ENCODE peak calls at places on chromosomes 13 and 19, in six cellular contexts. U is lower leg skin, T is GM13976, A is AG10803, G is NB4, N is glutamatergic neuron. R is an unnamed sample.

GRCh38 chr13:42219051-42219450 is 52.9 kb upstream of the AKAP11 start:
- DNase-seq in A (no peak), N (no peak), U (no peak), G (no peak), T (no peak), R (no peak)

GRCh38 chr19:46115396-46116109 is 8.9 kb downstream of the IGFL3 start:
- DNase-seq in U (no peak), A (peak; percentile 48), N (no peak), T (peak; percentile 69), G (peak; percentile 43), R (peak; percentile 70)

GRCh38 chr19:50537306-50537685 is 23.6 kb upstream of the ASPDH start:
- DNase-seq in A (no peak), T (no peak), N (no peak), G (no peak), U (no peak), R (no peak)

GRCh38 chr13:96091164-96091931 is 1.4 kb downstream of the HS6ST3 start:
- DNase-seq in N (peak; percentile 45), U (peak; percentile 87), T (peak; percentile 25), A (no peak), G (no peak), R (no peak)

GRCh38 chr19:41322451-41322850 is 12.5 kb downstream of the CCDC97 start:
- DNase-seq in U (no peak), A (no peak), N (no peak), G (no peak), T (no peak), R (no peak)

GRCh38 chr13:72565893-72566292 is 161.5 kb downstream of the MZT1 start:
- DNase-seq in A (peak; percentile 12), U (no peak), N (no peak), T (peak; percentile 12), G (peak; percentile 44), R (no peak)

GRCh38 chr19:49930483-49931011 is 1.2 kb upstream of the NUP62 start:
- DNase-seq in A (no peak), N (peak; percentile 51), U (no peak), T (no peak), G (no peak), R (no peak)

GRCh38 chr19:35828694-35829301 is 16.2 kb upstream of the PRODH2 start:
- DNase-seq in A (peak; percentile 50), N (no peak), T (peak; percentile 64), U (no peak), G (peak; percentile 47), R (no peak)

GRCh38 chr19:21233691-21234090 is 91.9 kb downstream of the ZNF431 start:
- DNase-seq in A (no peak), N (no peak), U (no peak), T (no peak), G (no peak), R (no peak)

GRCh38 chr13:112806761-112807652 is 117.2 kb downstream of the ATP11A start:
- DNase-seq in T (no peak), G (no peak), U (peak; percentile 76), N (no peak), A (no peak), R (no peak)

GRCh38 chr13:50189450-50189849 is 174.2 kb downstream of the KCNRG start:
- DNase-seq in U (no peak), T (no peak), A (no peak), G (peak; percentile 42), N (no peak), R (no peak)

GRCh38 chr13:57137631-57138030 is 3.1 kb upstream of the PRR20A start:
- DNase-seq in G (no peak), A (no peak), N (no peak), T (no peak), U (no peak), R (no peak)

GRCh38 chr19:33818426-33818825 is 21.8 kb downstream of the KCTD15 start:
- DNase-seq in U (peak; percentile 82), A (no peak), G (no peak), N (no peak), T (no peak), R (no peak)

GRCh38 chr13:63838366-63839110 is 2422.9 kb upstream of the PCDH20 start:
- DNase-seq in U (no peak), G (no peak), T (no peak), N (no peak), A (no peak), R (no peak)

GRCh38 chr13:38735655-38736440 is 49.0 kb downstream of the FREM2 start:
- DNase-seq in U (no peak), G (no peak), A (no peak), T (no peak), N (no peak), R (no peak)

GRCh38 chr13:107192289-107192688 is 624.4 kb upstream of the ARGLU1 start:
- DNase-seq in T (no peak), N (no peak), G (no peak), U (no peak), A (no peak), R (no peak)

GRCh38 chr13:113469582-113469981 is 16.3 kb upstream of the ADPRHL1 start:
- DNase-seq in T (no peak), N (no peak), U (peak; percentile 45), A (no peak), G (no peak), R (no peak)

GRCh38 chr13:37656247-37656940 is 57.8 kb upstream of the POSTN start:
- DNase-seq in G (no peak), U (no peak), N (no peak), A (peak; percentile 95), T (no peak), R (no peak)

GRCh38 chr19:51944798-51945552 is 17.7 kb downstream of the ZNF613 start:
- DNase-seq in N (no peak), U (no peak), T (no peak), A (no peak), G (no peak), R (no peak)

GRCh38 chr13:93466502-93467036 is 240.0 kb downstream of the GPC6 start:
- DNase-seq in G (no peak), U (no peak), N (no peak), T (no peak), A (no peak), R (no peak)

GRCh38 chr19:50328257-50329145 is 676 bp downstream of the KCNC3 start:
- DNase-seq in U (no peak), G (no peak), N (peak; percentile 68), T (peak; percentile 51), A (peak; percentile 4), R (peak; percentile 66)

GRCh38 chr13:90951663-90952062 is 395.8 kb upstream of the MIR17HG start:
- DNase-seq in G (no peak), T (no peak), A (no peak), U (no peak), N (no peak), R (no peak)

GRCh38 chr13:27770809-27771208 is 21.5 kb upstream of the GSX1 start:
- DNase-seq in N (peak; percentile 31), A (peak; percentile 12), T (peak; percentile 66), G (peak; percentile 61), U (peak; percentile 43), R (peak; percentile 57)

GRCh38 chr13:45490068-45490467 is 25.3 kb downstream of the COG3 start:
- DNase-seq in N (no peak), T (no peak), A (no peak), U (no peak), G (peak; percentile 24), R (no peak)

GRCh38 chr13:36673838-36674326 is at the start of gene SERTM1:
- DNase-seq in U (no peak), T (no peak), A (no peak), G (no peak), N (peak; percentile 85), R (no peak)

GRCh38 chr13:51922771-51923480 is 61.2 kb downstream of the CCDC70 start:
- DNase-seq in G (no peak), N (no peak), T (no peak), U (peak; percentile 73), A (no peak), R (no peak)

GRCh38 chr13:51925865-51926527 is 64.2 kb downstream of the CCDC70 start:
- DNase-seq in U (peak; percentile 74), G (no peak), A (no peak), N (no peak), T (no peak), R (no peak)

GRCh38 chr13:51921790-51922740 is 60.3 kb downstream of the CCDC70 start:
- DNase-seq in G (no peak), T (no peak), U (peak; percentile 70), N (no peak), A (no peak), R (no peak)

GRCh38 chr13:51924756-51925544 is 63.2 kb downstream of the CCDC70 start:
- DNase-seq in A (no peak), T (no peak), U (peak; percentile 42), N (no peak), G (no peak), R (no peak)

DNA sequence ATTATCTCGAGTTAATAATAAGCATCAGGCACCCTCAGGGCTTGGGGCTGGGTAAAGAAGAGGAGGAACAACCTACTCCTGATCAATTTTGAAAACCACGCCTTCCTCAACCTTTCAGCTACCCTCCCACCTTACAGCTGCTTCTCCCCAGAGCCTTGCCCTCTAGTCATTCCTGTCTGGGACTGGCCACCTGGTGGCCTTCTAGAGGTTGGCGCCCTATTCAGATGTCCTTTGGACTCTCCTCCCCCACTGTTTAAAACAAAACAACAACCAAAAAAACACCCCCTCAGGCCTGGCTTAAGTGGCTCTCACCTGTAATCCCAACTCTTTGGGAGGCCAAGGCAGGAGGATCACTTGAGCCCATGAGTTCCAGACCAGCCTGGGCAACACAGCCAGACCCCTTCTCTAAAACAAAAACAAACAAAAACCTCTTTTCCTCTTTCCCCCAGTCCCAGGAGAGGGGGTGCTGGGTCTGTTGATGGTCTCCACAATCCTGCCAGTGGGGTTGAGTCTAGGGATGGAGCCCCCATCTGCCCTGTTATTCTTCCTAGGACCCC is 62.3 kb downstream of the CCDC70 start:
- DNase-seq in U (peak; percentile 59), N (no peak), A (no peak), G (peak; percentile 44), T (no peak), R (no peak)
- TF ChIP-seq CTCF in U (no peak), N (peak; percentile 30), A (peak; percentile 24), G (peak; percentile 53), T (no peak), R (peak; percentile 34)

GRCh38 chr13:111319998-111320911 is at the start of gene TEX29:
- DNase-seq in T (no peak), G (no peak), A (no peak), U (peak; percentile 54), N (no peak), R (no peak)
- TF ChIP-seq CTCF in T (no peak), G (no peak), A (no peak), U (no peak), N (no peak), R (no peak)

GRCh38 chr13:34776984-34777913 is 164.8 kb upstream of the NBEA start:
- DNase-seq in T (no peak), A (no peak), U (no peak), N (no peak), G (no peak), R (no peak)

GRCh38 chr13:34777914-34778303 is 164.2 kb upstream of the NBEA start:
- DNase-seq in U (no peak), A (no peak), T (no peak), N (no peak), G (no peak), R (no peak)

GRCh38 chr13:34776390-34776981 is 165.6 kb upstream of the NBEA start:
- DNase-seq in G (no peak), A (no peak), T (no peak), U (no peak), N (no peak), R (no peak)

GRCh38 chr13:34779171-34779570 is 162.9 kb upstream of the NBEA start:
- DNase-seq in N (no peak), U (no peak), A (no peak), G (peak; percentile 2), T (no peak), R (no peak)
- TF ChIP-seq CTCF in N (no peak), U (no peak), A (no peak), G (no peak), T (no peak), R (no peak)

GRCh38 chr13:99273128-99273527 is 14.9 kb upstream of the GPR18 start:
- DNase-seq in G (no peak), N (no peak), T (no peak), U (no peak), A (no peak), R (no peak)
- TF ChIP-seq CTCF in G (no peak), N (no peak), T (no peak), U (no peak), A (no peak), R (no peak)